ENCODE peak calls at places on chromosomes 12 and 14, in ten cellular contexts. One of them, this sample, is unnamed.
A peak's percentile ranks its signal among the peaks of the same experiment; 100 is the strongest.

GRCh38 chr14:104139460-104140212 is 1.2 kb downstream of the KIF26A start:
- DNase-seq in MM.1S: no peak
- DNase-seq in GM12878: no peak
- DNase-seq in H9: peak; percentile 36
- DNase-seq in astrocyte: no peak
- DNase-seq in K562: no peak
- DNase-seq in PC-3: no peak
- DNase-seq in GM23248: no peak
- DNase-seq in GM23338: no peak
- DNase-seq in fibroblast of lung: no peak
- DNase-seq in this sample: no peak

GRCh38 chr14:91770185-91770584 is 38.3 kb upstream of the CATSPERB start:
- DNase-seq in MM.1S: no peak
- DNase-seq in GM12878: no peak
- DNase-seq in H9: no peak
- DNase-seq in astrocyte: no peak
- DNase-seq in K562: no peak
- DNase-seq in PC-3: no peak
- DNase-seq in GM23248: no peak
- DNase-seq in GM23338: no peak
- DNase-seq in fibroblast of lung: no peak
- DNase-seq in this sample: no peak

GRCh38 chr12:124191024-124191359 is 103.9 kb upstream of the RFLNA start:
- DNase-seq in MM.1S: no peak
- DNase-seq in GM12878: no peak
- DNase-seq in H9: no peak
- DNase-seq in astrocyte: no peak
- DNase-seq in K562: peak; percentile 61
- DNase-seq in PC-3: peak; percentile 21
- DNase-seq in GM23248: peak; percentile 14
- DNase-seq in GM23338: peak; percentile 54
- DNase-seq in fibroblast of lung: no peak
- DNase-seq in this sample: no peak

GRCh38 chr14:94051115-94051514 is 25.0 kb downstream of the OTUB2 start:
- DNase-seq in MM.1S: no peak
- DNase-seq in GM12878: no peak
- DNase-seq in H9: peak; percentile 44
- DNase-seq in astrocyte: peak; percentile 44
- DNase-seq in K562: peak; percentile 12
- DNase-seq in PC-3: peak; percentile 21
- DNase-seq in GM23248: peak; percentile 49
- DNase-seq in GM23338: peak; percentile 56
- DNase-seq in fibroblast of lung: peak; percentile 49
- DNase-seq in this sample: no peak

GRCh38 chr14:104795781-104796681 is 483 bp upstream of the AKT1 start:
- DNase-seq in MM.1S: peak; percentile 23
- DNase-seq in GM12878: no peak
- DNase-seq in H9: no peak
- DNase-seq in astrocyte: no peak
- DNase-seq in K562: peak; percentile 67
- DNase-seq in PC-3: peak; percentile 48
- DNase-seq in GM23248: peak; percentile 73
- DNase-seq in GM23338: peak; percentile 54
- DNase-seq in fibroblast of lung: no peak
- DNase-seq in this sample: no peak

GRCh38 chr12:101564912-101565311 is 29.9 kb upstream of the MYBPC1 start:
- DNase-seq in MM.1S: no peak
- DNase-seq in GM12878: no peak
- DNase-seq in H9: peak; percentile 45
- DNase-seq in astrocyte: no peak
- DNase-seq in K562: peak; percentile 38
- DNase-seq in PC-3: no peak
- DNase-seq in GM23248: no peak
- DNase-seq in GM23338: peak; percentile 51
- DNase-seq in fibroblast of lung: no peak
- DNase-seq in this sample: no peak

GRCh38 chr12:115430636-115431035 is 746.7 kb upstream of the TBX3 start:
- DNase-seq in MM.1S: no peak
- DNase-seq in GM12878: no peak
- DNase-seq in H9: no peak
- DNase-seq in astrocyte: no peak
- DNase-seq in K562: no peak
- DNase-seq in PC-3: no peak
- DNase-seq in GM23248: no peak
- DNase-seq in GM23338: no peak
- DNase-seq in fibroblast of lung: no peak
- DNase-seq in this sample: no peak

GRCh38 chr14:37819155-37820015 is 224.0 kb downstream of the TTC6 start:
- DNase-seq in MM.1S: no peak
- DNase-seq in GM12878: no peak
- DNase-seq in H9: no peak
- DNase-seq in astrocyte: peak; percentile 72
- DNase-seq in K562: no peak
- DNase-seq in PC-3: peak; percentile 53
- DNase-seq in GM23248: peak; percentile 81
- DNase-seq in GM23338: peak; percentile 17
- DNase-seq in fibroblast of lung: peak; percentile 66
- DNase-seq in this sample: no peak

GRCh38 chr14:89458713-89459112 is 41.7 kb upstream of the FOXN3 start:
- DNase-seq in MM.1S: no peak
- DNase-seq in GM12878: no peak
- DNase-seq in H9: no peak
- DNase-seq in astrocyte: no peak
- DNase-seq in K562: no peak
- DNase-seq in PC-3: no peak
- DNase-seq in GM23248: no peak
- DNase-seq in GM23338: no peak
- DNase-seq in fibroblast of lung: no peak
- DNase-seq in this sample: no peak

GRCh38 chr14:62914025-62914424 is 131.2 kb downstream of the KCNH5 start:
- DNase-seq in MM.1S: no peak
- DNase-seq in GM12878: no peak
- DNase-seq in H9: no peak
- DNase-seq in astrocyte: peak; percentile 60
- DNase-seq in K562: no peak
- DNase-seq in PC-3: no peak
- DNase-seq in GM23248: no peak
- DNase-seq in GM23338: no peak
- DNase-seq in fibroblast of lung: peak; percentile 83
- DNase-seq in this sample: no peak

GRCh38 chr12:19643635-19644034 is 204.3 kb downstream of the AEBP2 start:
- DNase-seq in MM.1S: no peak
- DNase-seq in GM12878: no peak
- DNase-seq in H9: peak; percentile 73
- DNase-seq in astrocyte: peak; percentile 52
- DNase-seq in K562: peak; percentile 3
- DNase-seq in PC-3: peak; percentile 50
- DNase-seq in GM23248: peak; percentile 71
- DNase-seq in GM23338: peak; percentile 94
- DNase-seq in fibroblast of lung: peak; percentile 76
- DNase-seq in this sample: peak; percentile 41

GRCh38 chr14:74612346-74613021 is 447 bp upstream of the LTBP2 start:
- DNase-seq in MM.1S: peak; percentile 58
- DNase-seq in GM12878: no peak
- DNase-seq in H9: peak; percentile 88
- DNase-seq in astrocyte: peak; percentile 53
- DNase-seq in K562: peak; percentile 83
- DNase-seq in PC-3: peak; percentile 85
- DNase-seq in GM23248: peak; percentile 94
- DNase-seq in GM23338: peak; percentile 95
- DNase-seq in fibroblast of lung: peak; percentile 75
- DNase-seq in this sample: peak; percentile 80

GRCh38 chr12:9674226-9674590 is 4.7 kb downstream of the CLEC2D start:
- DNase-seq in MM.1S: no peak
- DNase-seq in GM12878: no peak
- DNase-seq in H9: no peak
- DNase-seq in astrocyte: no peak
- DNase-seq in K562: peak; percentile 6
- DNase-seq in PC-3: no peak
- DNase-seq in GM23248: no peak
- DNase-seq in GM23338: no peak
- DNase-seq in fibroblast of lung: no peak
- DNase-seq in this sample: no peak

GRCh38 chr14:100442036-100442435 is 118.9 kb downstream of the SLC25A47 start:
- DNase-seq in MM.1S: no peak
- DNase-seq in GM12878: no peak
- DNase-seq in H9: no peak
- DNase-seq in astrocyte: no peak
- DNase-seq in K562: no peak
- DNase-seq in PC-3: no peak
- DNase-seq in GM23248: no peak
- DNase-seq in GM23338: no peak
- DNase-seq in fibroblast of lung: no peak
- DNase-seq in this sample: no peak
- H2AFZ ChIP-seq in MM.1S: no peak overlapping the region
- H2AFZ ChIP-seq in GM12878: no peak overlapping the region
- H2AFZ ChIP-seq in H9: no peak overlapping the region
- H2AFZ ChIP-seq in astrocyte: no peak overlapping the region
- H2AFZ ChIP-seq in K562: no peak overlapping the region
- H2AFZ ChIP-seq in PC-3: no peak overlapping the region
- H2AFZ ChIP-seq in GM23248: no peak overlapping the region
- H2AFZ ChIP-seq in GM23338: no peak overlapping the region
- H2AFZ ChIP-seq in fibroblast of lung: no peak overlapping the region
- H2AFZ ChIP-seq in this sample: no peak overlapping the region

GRCh38 chr12:39831587-39832315 is 212.1 kb upstream of the ABCD2 start:
- DNase-seq in MM.1S: no peak
- DNase-seq in GM12878: no peak
- DNase-seq in H9: no peak
- DNase-seq in astrocyte: peak; percentile 54
- DNase-seq in K562: no peak
- DNase-seq in PC-3: peak; percentile 75
- DNase-seq in GM23248: peak; percentile 5
- DNase-seq in GM23338: no peak
- DNase-seq in fibroblast of lung: no peak
- DNase-seq in this sample: no peak

GRCh38 chr12:39835517-39836489 is 216.2 kb upstream of the ABCD2 start:
- DNase-seq in MM.1S: no peak
- DNase-seq in GM12878: peak; percentile 19
- DNase-seq in H9: no peak
- DNase-seq in astrocyte: no peak
- DNase-seq in K562: no peak
- DNase-seq in PC-3: no peak
- DNase-seq in GM23248: no peak
- DNase-seq in GM23338: no peak
- DNase-seq in fibroblast of lung: no peak
- DNase-seq in this sample: no peak

GRCh38 chr12:39830862-39831520 is 211.4 kb upstream of the ABCD2 start:
- DNase-seq in MM.1S: no peak
- DNase-seq in GM12878: no peak
- DNase-seq in H9: no peak
- DNase-seq in astrocyte: peak; percentile 5
- DNase-seq in K562: no peak
- DNase-seq in PC-3: no peak
- DNase-seq in GM23248: peak; percentile 60
- DNase-seq in GM23338: no peak
- DNase-seq in fibroblast of lung: no peak
- DNase-seq in this sample: no peak
- H2AFZ ChIP-seq in MM.1S: no peak overlapping the region
- H2AFZ ChIP-seq in GM12878: no peak overlapping the region
- H2AFZ ChIP-seq in H9: no peak overlapping the region
- H2AFZ ChIP-seq in astrocyte: no peak overlapping the region
- H2AFZ ChIP-seq in K562: no peak overlapping the region
- H2AFZ ChIP-seq in PC-3: no peak overlapping the region
- H2AFZ ChIP-seq in GM23248: no peak overlapping the region
- H2AFZ ChIP-seq in GM23338: no peak overlapping the region
- H2AFZ ChIP-seq in fibroblast of lung: no peak overlapping the region
- H2AFZ ChIP-seq in this sample: no peak overlapping the region

GRCh38 chr12:49967777-49968250 is 4.9 kb upstream of the AQP6 start:
- DNase-seq in MM.1S: no peak
- DNase-seq in GM12878: no peak
- DNase-seq in H9: no peak
- DNase-seq in astrocyte: no peak
- DNase-seq in K562: no peak
- DNase-seq in PC-3: no peak
- DNase-seq in GM23248: no peak
- DNase-seq in GM23338: peak; percentile 58
- DNase-seq in fibroblast of lung: no peak
- DNase-seq in this sample: no peak
- H2AFZ ChIP-seq in MM.1S: peak overlapping the region; percentile 93
- H2AFZ ChIP-seq in GM12878: peak overlapping the region; percentile 30
- H2AFZ ChIP-seq in H9: no peak overlapping the region
- H2AFZ ChIP-seq in astrocyte: peak overlapping the region; percentile 73
- H2AFZ ChIP-seq in K562: peak overlapping the region; percentile 100
- H2AFZ ChIP-seq in PC-3: peak overlapping the region; percentile 98
- H2AFZ ChIP-seq in GM23248: peak overlapping the region; percentile 84
- H2AFZ ChIP-seq in GM23338: peak overlapping the region; percentile 100
- H2AFZ ChIP-seq in fibroblast of lung: peak overlapping the region; percentile 55
- H2AFZ ChIP-seq in this sample: peak overlapping the region; percentile 91

GRCh38 chr12:103523771-103524170 is 28.0 kb upstream of the C12orf42 start:
- DNase-seq in MM.1S: no peak
- DNase-seq in GM12878: no peak
- DNase-seq in H9: no peak
- DNase-seq in astrocyte: no peak
- DNase-seq in K562: no peak
- DNase-seq in PC-3: no peak
- DNase-seq in GM23248: no peak
- DNase-seq in GM23338: no peak
- DNase-seq in fibroblast of lung: no peak
- DNase-seq in this sample: no peak
- H2AFZ ChIP-seq in MM.1S: no peak overlapping the region
- H2AFZ ChIP-seq in GM12878: no peak overlapping the region
- H2AFZ ChIP-seq in H9: no peak overlapping the region
- H2AFZ ChIP-seq in astrocyte: no peak overlapping the region
- H2AFZ ChIP-seq in K562: no peak overlapping the region
- H2AFZ ChIP-seq in PC-3: no peak overlapping the region
- H2AFZ ChIP-seq in GM23248: no peak overlapping the region
- H2AFZ ChIP-seq in GM23338: peak overlapping the region; percentile 76
- H2AFZ ChIP-seq in fibroblast of lung: no peak overlapping the region
- H2AFZ ChIP-seq in this sample: no peak overlapping the region

This sample was measured in neuronal stem cell.